ENCODE peak calls at places on chromosome 1, in seven cellular contexts. N, G, V, K, J, T and Q are unnamed samples.

GRCh38 chr1:167819849-167820683 is 93.9 kb downstream of the ADCY10 start:
- DNase-seq in N (peak), G (peak), V (peak), K (peak), J (peak), T (peak), Q (peak)

GRCh38 chr1:47444578-47445465 is 7.0 kb downstream of the FOXD2 start:
- DNase-seq in N (peak), G (peak), V (no peak), K (no peak), J (no peak), T (no peak), Q (no peak)

GRCh38 chr1:40291293-40291692 is 25.8 kb downstream of the COL9A2 start:
- DNase-seq in N (no peak), G (no peak), V (no peak), K (no peak), J (no peak), T (no peak), Q (no peak)

GRCh38 chr1:184854456-184855180 is 100.0 kb upstream of the EDEM3 start:
- DNase-seq in N (no peak), G (no peak), V (peak), K (no peak), J (no peak), T (no peak), Q (peak)

GRCh38 chr1:192489748-192490147 is 85.8 kb upstream of the RGS1 start:
- DNase-seq in N (no peak), G (peak), V (peak), K (peak), J (no peak), T (peak), Q (peak)

GRCh38 chr1:2645776-2646175 is 13.0 kb upstream of the MMEL1 start:
- DNase-seq in N (no peak), G (no peak), V (no peak), K (no peak), J (no peak), T (no peak), Q (no peak)

GRCh38 chr1:27830621-27831424 is at the start of gene PPP1R8:
- DNase-seq in N (peak), G (peak), V (peak), K (peak), J (peak), T (peak), Q (peak)

GRCh38 chr1:3283849-3284248 is 170.6 kb upstream of the ARHGEF16 start:
- DNase-seq in N (no peak), G (no peak), V (no peak), K (no peak), J (no peak), T (no peak), Q (no peak)

GRCh38 chr1:96804649-96805048 is 83.1 kb downstream of the PTBP2 start:
- DNase-seq in N (no peak), G (no peak), V (no peak), K (no peak), J (no peak), T (no peak), Q (peak)

GRCh38 chr1:155295183-155295941 is 5.9 kb downstream of the PKLR start:
- DNase-seq in N (no peak), G (no peak), V (no peak), K (no peak), J (no peak), T (no peak), Q (no peak)

GRCh38 chr1:3211996-3212395 is 143.0 kb downstream of the PRDM16 start:
- DNase-seq in N (no peak), G (no peak), V (no peak), K (no peak), J (no peak), T (no peak), Q (no peak)

GRCh38 chr1:52674497-52675384 is 23.4 kb downstream of the COA7 start:
- DNase-seq in N (no peak), G (peak), V (no peak), K (no peak), J (no peak), T (no peak), Q (peak)

GRCh38 chr1:164774819-164775654 is 216.1 kb downstream of the PBX1 start:
- DNase-seq in N (no peak), G (no peak), V (no peak), K (no peak), J (no peak), T (no peak), Q (peak)

GRCh38 chr1:204254031-204254661 is 40.4 kb upstream of the GOLT1A start:
- DNase-seq in N (peak), G (peak), V (peak), K (no peak), J (no peak), T (peak), Q (peak)

GRCh38 chr1:61448934-61449368 is 276.0 kb downstream of the TM2D1 start:
- DNase-seq in N (peak), G (peak), V (peak), K (no peak), J (no peak), T (peak), Q (peak)

GRCh38 chr1:51650198-51650597 is 33.3 kb downstream of the OSBPL9 start:
- DNase-seq in N (no peak), G (no peak), V (no peak), K (no peak), J (no peak), T (no peak), Q (no peak)

GRCh38 chr1:213571843-213572242 is 415.9 kb upstream of the PROX1 start:
- DNase-seq in N (no peak), G (no peak), V (no peak), K (no peak), J (no peak), T (no peak), Q (no peak)
- TF ChIP-seq CTCF in N (no peak), G (no peak), V (no peak), K (no peak), J (no peak), T (no peak), Q (no peak)

GRCh38 chr1:65170511-65171142 is 22.6 kb downstream of the AK4 start:
- DNase-seq in N (no peak), G (peak), V (peak), K (no peak), J (no peak), T (peak), Q (peak)
- H3K4me3 ChIP-seq in N (no peak), G (no peak), V (no peak), K (no peak), J (no peak), T (no peak), Q (no peak)

GRCh38 chr1:228463559-228464455 is 23.4 kb upstream of the RNF187 start:
- DNase-seq in N (no peak), G (no peak), V (no peak), K (peak), J (peak), T (peak), Q (peak)
- TF ChIP-seq CTCF in N (no peak), G (no peak), V (no peak), K (peak), J (peak), T (no peak), Q (peak)

GRCh38 chr1:32876341-32877210 is 5.9 kb upstream of the FNDC5 start:
- DNase-seq in N (no peak), G (peak), V (peak), K (peak), J (peak), T (no peak), Q (peak)
- H3K4me3 ChIP-seq in N (no peak), G (no peak), V (no peak), K (no peak), J (no peak), T (no peak), Q (no peak)